ENCODE peak calls at places on chromosomes 6 and 20, in eight cellular contexts. Q, D, J, U, B, R, F and C are unnamed samples.

GRCh38 chr6:149233056-149233715 is 84.3 kb upstream of the TAB2 start:
- DNase-seq in R (no peak), Q (peak), U (peak), F (peak), J (no peak), B (peak), D (peak), C (peak)

GRCh38 chr6:155128971-155129370 is 133.9 kb downstream of the TIAM2 start:
- DNase-seq in D (no peak), J (no peak), U (no peak), R (no peak), Q (no peak), B (no peak), F (no peak), C (no peak)

GRCh38 chr6:42315991-42316378 is 98.3 kb upstream of the MRPS10 start:
- DNase-seq in D (peak), U (peak), Q (peak), R (peak), B (no peak), J (no peak), F (peak), C (peak)

GRCh38 chr20:45049904-45050471 is 50.9 kb downstream of the KCNS1 start:
- DNase-seq in Q (no peak), F (no peak), R (no peak), B (no peak), D (no peak), J (no peak), U (no peak), C (peak)

GRCh38 chr20:17615645-17616479 is 46.0 kb downstream of the DSTN start:
- DNase-seq in Q (no peak), R (no peak), U (no peak), D (no peak), J (no peak), F (no peak), B (no peak), C (no peak)

GRCh38 chr6:153312633-153313032 is 181.6 kb upstream of the RGS17 start:
- DNase-seq in F (peak), D (peak), J (peak), R (peak), U (peak), Q (peak), B (no peak), C (peak)

GRCh38 chr6:9200712-9201111 is 765.4 kb upstream of the SLC35B3 start:
- DNase-seq in B (no peak), J (no peak), F (no peak), D (no peak), U (no peak), R (no peak), Q (no peak), C (no peak)

GRCh38 chr6:157991067-157991432 is 9.4 kb downstream of the SYNJ2 start:
- DNase-seq in J (no peak), Q (no peak), U (no peak), D (no peak), F (no peak), B (no peak), R (no peak), C (no peak)

GRCh38 chr6:14212020-14212419 is 94.4 kb downstream of the CD83 start:
- DNase-seq in F (peak), J (no peak), D (no peak), B (no peak), Q (no peak), R (no peak), U (no peak), C (no peak)

GRCh38 chr6:17233531-17233930 is 47.6 kb upstream of the RBM24 start:
- DNase-seq in J (no peak), Q (peak), B (no peak), D (no peak), F (no peak), R (no peak), U (peak), C (no peak)

GRCh38 chr20:46057856-46058655 is 29.0 kb downstream of the SLC12A5 start:
- DNase-seq in J (peak), U (peak), B (no peak), F (no peak), D (peak), R (peak), Q (peak), C (peak)

GRCh38 chr6:13427838-13428527 is 59.4 kb downstream of the GFOD1 start:
- DNase-seq in D (no peak), Q (no peak), J (no peak), R (peak), U (no peak), B (peak), F (no peak), C (peak)

GRCh38 chr6:27608916-27609883 is 136.3 kb upstream of the ZNF184 start:
- DNase-seq in R (no peak), J (peak), U (peak), F (peak), Q (peak), D (peak), B (no peak), C (no peak)

GRCh38 chr6:82013561-82014275 is 233.8 kb downstream of the IBTK start:
- DNase-seq in U (peak), J (no peak), D (no peak), R (no peak), Q (peak), B (no peak), F (no peak), C (no peak)

GRCh38 chr20:63945921-63946920 is 10.0 kb downstream of the UCKL1 start:
- DNase-seq in R (no peak), Q (no peak), J (no peak), F (no peak), B (no peak), D (no peak), U (no peak), C (no peak)

GRCh38 chr20:4095639-4096038 is 80.3 kb upstream of the RNF24 start:
- DNase-seq in J (no peak), B (no peak), R (no peak), U (no peak), F (no peak), D (no peak), Q (no peak), C (no peak)

GRCh38 chr20:5402903-5403531 is 86.3 kb upstream of the PROKR2 start:
- DNase-seq in J (peak), U (peak), Q (peak), B (no peak), D (peak), F (peak), R (peak), C (peak)

GRCh38 chr6:10579803-10580202 is 58.7 kb downstream of the GCNT2 start:
- DNase-seq in R (no peak), Q (no peak), U (no peak), B (no peak), J (no peak), F (no peak), D (no peak), C (no peak)

GRCh38 chr20:18857640-18858039 is 44.1 kb downstream of the SCP2D1 start:
- DNase-seq in R (no peak), J (no peak), Q (no peak), D (no peak), B (no peak), U (no peak), F (no peak), C (no peak)

GRCh38 chr6:16591681-16592549 is 169.3 kb downstream of the ATXN1 start:
- DNase-seq in D (no peak), J (no peak), F (no peak), B (no peak), Q (no peak), R (peak), U (no peak), C (peak)

GRCh38 chr6:30981942-30982772 is 1.4 kb upstream of the MUC21 start:
- DNase-seq in Q (peak), U (peak), F (peak), B (no peak), J (peak), R (no peak), D (peak), C (no peak)

GRCh38 chr6:2310042-2310441 is 64.6 kb upstream of the GMDS start:
- DNase-seq in F (no peak), U (no peak), D (no peak), R (no peak), B (no peak), Q (no peak), J (no peak), C (no peak)

GRCh38 chr6:44606506-44606905 is 219.0 kb downstream of the CDC5L start:
- DNase-seq in D (no peak), F (no peak), U (no peak), R (no peak), Q (peak), J (no peak), B (no peak), C (no peak)

GRCh38 chr6:29517728-29518440 is 30.1 kb upstream of the MAS1L start:
- DNase-seq in F (no peak), J (no peak), U (no peak), D (no peak), R (no peak), Q (no peak), B (no peak), C (no peak)

GRCh38 chr6:42453027-42453648 is 1.4 kb upstream of the TRERF1 start:
- DNase-seq in Q (peak), J (peak), R (peak), F (peak), D (peak), B (peak), U (peak), C (peak)

GRCh38 chr6:139436521-139437348 is 62.3 kb upstream of the CITED2 start:
- DNase-seq in Q (no peak), R (no peak), B (no peak), D (no peak), U (peak), J (no peak), F (peak), C (no peak)

GRCh38 chr20:45341939-45342862 is 6.0 kb downstream of the SDC4 start:
- DNase-seq in R (no peak), B (no peak), D (peak), F (peak), U (peak), Q (peak), J (peak), C (no peak)

GRCh38 chr6:332671-333070 is 40.4 kb downstream of the DUSP22 start:
- DNase-seq in Q (peak), R (no peak), D (no peak), J (no peak), F (no peak), B (no peak), U (no peak), C (no peak)

GRCh38 chr6:157244175-157244574 is 79.1 kb downstream of the TMEM242 start:
- DNase-seq in U (peak), R (no peak), Q (peak), B (no peak), F (no peak), J (no peak), D (peak), C (no peak)

GRCh38 chr20:11850901-11851300 is 66.8 kb upstream of the BTBD3 start:
- DNase-seq in B (no peak), F (no peak), Q (peak), J (no peak), D (no peak), U (peak), R (no peak), C (no peak)

GRCh38 chr6:89873721-89874120 is 20.5 kb upstream of the GJA10 start:
- DNase-seq in B (no peak), U (no peak), J (no peak), Q (no peak), R (no peak), D (no peak), F (no peak), C (no peak)

GRCh38 chr6:79981647-79982046 is 22.8 kb upstream of the TTK start:
- DNase-seq in D (no peak), F (no peak), R (no peak), B (no peak), Q (no peak), J (no peak), U (no peak), C (no peak)

GRCh38 chr20:34806255-34806654 is 19.2 kb downstream of the NCOA6 start:
- DNase-seq in D (no peak), J (no peak), U (no peak), F (no peak), R (no peak), B (no peak), Q (peak), C (no peak)

GRCh38 chr6:75300206-75300605 is 15.6 kb upstream of the TMEM30A start:
- DNase-seq in D (no peak), F (no peak), U (no peak), R (no peak), Q (peak), B (no peak), J (no peak), C (no peak)

GRCh38 chr20:50820515-50821256 is 25.8 kb downstream of the BCAS4 start:
- DNase-seq in R (no peak), D (no peak), F (no peak), U (no peak), J (no peak), Q (no peak), B (no peak), C (no peak)

GRCh38 chr20:56440346-56441007 is 27.9 kb upstream of the RTF2 start:
- DNase-seq in U (no peak), J (no peak), F (no peak), D (no peak), Q (no peak), B (no peak), R (peak), C (peak)

GRCh38 chr6:85357651-85358050 is 92.2 kb upstream of the NT5E start:
- DNase-seq in Q (no peak), B (no peak), U (no peak), D (no peak), F (no peak), J (no peak), R (no peak), C (no peak)

GRCh38 chr20:36544134-36545018 is 3.1 kb downstream of the MYL9 start:
- DNase-seq in Q (peak), D (no peak), R (no peak), F (no peak), B (no peak), J (no peak), U (peak), C (no peak)

GRCh38 chr6:35087361-35088280 is 53.5 kb downstream of the TCP11 start:
- DNase-seq in U (no peak), F (no peak), J (no peak), Q (no peak), R (no peak), D (peak), B (no peak), C (no peak)

DNA sequence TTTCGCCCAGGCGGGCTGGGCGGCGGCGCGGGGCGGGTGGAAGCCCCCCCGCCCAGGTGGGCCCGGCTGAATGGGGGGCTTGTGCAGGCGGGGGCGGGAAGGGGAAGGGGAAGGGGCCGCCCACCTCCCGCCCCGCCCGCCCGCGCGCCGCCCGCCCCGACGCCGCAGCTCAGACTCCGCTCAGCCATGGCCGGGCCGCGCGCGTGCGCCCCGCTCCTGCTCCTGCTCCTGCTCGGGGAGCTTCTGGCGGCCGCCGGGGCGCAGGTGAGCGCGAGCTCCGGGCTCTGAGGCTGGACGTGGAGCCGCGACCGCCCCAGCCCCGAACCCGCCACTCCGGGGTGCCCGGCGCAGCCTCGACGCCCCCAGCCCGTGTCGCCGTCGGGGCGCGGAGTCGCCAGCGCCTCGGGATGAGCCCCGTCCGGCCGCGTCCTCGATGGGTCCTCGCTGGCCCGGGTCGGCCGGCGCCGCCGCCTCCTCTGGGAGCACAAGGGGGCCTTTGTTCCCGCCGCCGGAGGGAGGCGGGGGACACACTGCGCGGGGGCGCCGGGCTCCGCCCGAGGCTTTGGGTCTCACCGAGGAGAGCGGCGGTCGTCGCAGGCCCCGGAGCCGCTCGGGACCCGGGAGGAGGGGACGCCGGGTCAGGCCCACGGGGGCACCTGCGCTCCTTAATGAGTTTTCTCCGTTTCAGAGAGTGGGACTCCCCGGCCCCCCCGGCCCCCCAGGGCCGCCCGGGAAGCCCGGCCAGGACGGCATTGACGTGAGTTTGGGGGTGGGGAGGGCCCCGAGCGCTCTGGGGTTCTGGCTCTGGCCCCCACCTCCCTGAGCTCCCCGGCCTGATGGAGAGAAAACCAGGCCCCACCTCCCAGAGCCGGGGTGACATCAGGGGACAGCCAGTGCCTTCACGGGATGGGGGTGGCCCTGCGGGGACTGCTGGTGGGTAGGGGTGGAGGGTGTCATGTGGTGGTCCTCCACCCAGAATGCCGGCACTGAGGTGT is at the start of gene COL9A3:
- DNase-seq in Q (no peak), R (no peak), D (peak), U (no peak), J (no peak), B (no peak), F (peak), C (no peak)
- TF ChIP-seq CTCF in Q (no peak), R (no peak), D (no peak), U (no peak), J (no peak), B (no peak), F (no peak), C (no peak)

GRCh38 chr20:57573176-57573575 is 12.3 kb downstream of the PCK1 start:
- DNase-seq in R (no peak), B (no peak), D (no peak), U (no peak), F (no peak), J (no peak), Q (no peak), C (no peak)

GRCh38 chr20:57574954-57575353 is 14.0 kb downstream of the PCK1 start:
- DNase-seq in R (no peak), U (no peak), Q (no peak), J (no peak), D (no peak), B (no peak), F (no peak), C (no peak)

GRCh38 chr20:57576002-57576401 is 15.1 kb downstream of the PCK1 start:
- DNase-seq in D (no peak), Q (no peak), R (no peak), F (no peak), J (no peak), U (no peak), B (no peak), C (no peak)

GRCh38 chr20:57570898-57571297 is 10.0 kb downstream of the PCK1 start:
- DNase-seq in D (no peak), U (no peak), R (no peak), F (no peak), Q (no peak), B (no peak), J (no peak), C (no peak)

DNA sequence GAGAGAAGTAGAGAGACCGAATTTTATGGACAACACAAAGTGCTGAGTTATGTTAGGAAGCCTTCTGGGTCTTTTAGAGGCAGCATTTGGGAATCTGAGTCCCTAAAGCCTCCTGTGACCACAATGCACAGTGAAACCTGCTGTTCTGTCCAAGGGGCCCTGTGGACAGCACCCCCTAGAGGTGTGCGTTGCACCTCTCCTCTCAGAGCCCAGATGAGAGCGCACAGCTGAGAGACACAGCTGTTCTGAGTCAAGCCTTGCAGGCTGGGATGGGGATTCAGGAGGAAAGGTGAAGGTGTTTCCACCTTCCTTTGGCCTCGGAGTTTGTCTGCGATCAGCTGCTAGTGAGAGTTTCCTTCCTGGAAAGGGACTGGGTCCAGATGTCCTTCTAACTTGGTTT is 13.0 kb downstream of the PCK1 start:
- DNase-seq in F (no peak), U (no peak), D (no peak), R (no peak), Q (no peak), J (no peak), B (no peak), C (peak)
- TF ChIP-seq CTCF in F (peak), U (peak), D (peak), R (no peak), Q (no peak), J (peak), B (no peak), C (peak)

GRCh38 chr20:49276895-49277785 is 717 bp downstream of the ZNFX1 start:
- DNase-seq in J (peak), U (no peak), B (peak), Q (no peak), D (peak), R (peak), F (no peak), C (peak)
- TF ChIP-seq CTCF in J (no peak), U (no peak), B (no peak), Q (no peak), D (no peak), R (no peak), F (no peak), C (no peak)

DNA sequence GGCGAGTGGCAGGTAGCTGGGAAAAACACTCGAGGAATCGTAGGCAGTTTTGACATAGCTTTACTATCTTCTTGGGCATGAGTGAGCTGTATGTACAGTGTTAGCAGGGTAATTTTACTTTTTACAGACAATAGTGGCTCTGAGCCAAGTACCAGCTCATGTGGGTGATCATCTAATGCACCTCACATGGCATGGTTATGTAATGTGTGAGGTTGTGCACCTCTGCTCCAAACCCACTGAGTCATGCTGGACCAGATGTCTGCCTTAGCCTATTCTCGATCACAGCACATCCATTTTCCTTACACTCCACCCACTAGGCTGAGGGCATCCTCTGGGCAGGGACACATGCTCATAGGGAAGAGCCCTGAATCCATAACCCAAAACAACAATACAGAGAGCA is 71.6 kb upstream of the FBXL4 start:
- DNase-seq in D (no peak), B (no peak), J (no peak), F (no peak), R (no peak), Q (no peak), U (no peak), C (no peak)
- TF ChIP-seq CTCF in D (no peak), B (no peak), J (no peak), F (no peak), R (no peak), Q (no peak), U (no peak), C (no peak)